ENCODE peak calls at places on chromosomes 6 and 20, in seven cellular contexts. C is H7; N is NCI-H2029; B is endodermal cell; D is activated effector memory CD4-positive, alpha-beta T cell treated with Interleukin-2 at 50 U/mL for 16 hours; Q is WTC11; S is tibial nerve. Z is an unnamed sample.

GRCh38 chr20:63738687-63739128 is 868 bp upstream of the SLC2A4RG start:
- DNase-seq in D (peak), Q (peak), B (peak), N (no peak), S (peak), C (no peak), Z (no peak)

GRCh38 chr20:48904566-48905321 is 16.8 kb upstream of the ARFGEF2 start:
- DNase-seq in N (peak), D (peak), C (peak), S (peak), B (peak), Q (peak), Z (peak)

GRCh38 chr6:38012573-38012972 is 193.0 kb downstream of the ZFAND3 start:
- DNase-seq in N (no peak), B (no peak), D (no peak), S (no peak), C (peak), Q (peak), Z (no peak)

GRCh38 chr6:41780623-41781301 is at the start of gene PRICKLE4:
- DNase-seq in C (peak), B (peak), S (peak), Q (peak), D (no peak), N (peak), Z (no peak)

GRCh38 chr6:18022398-18023231 is 35.2 kb upstream of the KIF13A start:
- DNase-seq in B (peak), N (no peak), C (peak), Q (peak), S (no peak), D (no peak), Z (peak)

GRCh38 chr6:106199331-106199730 is 113.2 kb downstream of the PRDM1 start:
- DNase-seq in D (no peak), C (no peak), S (no peak), B (no peak), N (no peak), Q (no peak), Z (no peak)

GRCh38 chr6:147508073-147508870 is at the start of gene SAMD5:
- DNase-seq in Q (peak), B (peak), S (no peak), D (no peak), C (peak), N (no peak), Z (no peak)

GRCh38 chr6:42819803-42820508 is 38.1 kb downstream of the BICRAL start:
- DNase-seq in Q (no peak), N (peak), C (peak), D (no peak), S (no peak), B (peak), Z (no peak)

GRCh38 chr6:148336901-148337300 is 5.7 kb upstream of the SASH1 start:
- DNase-seq in D (no peak), N (no peak), B (no peak), C (no peak), Q (no peak), S (no peak), Z (no peak)

GRCh38 chr6:85464722-85465150 is 14.9 kb downstream of the NT5E start:
- DNase-seq in N (no peak), Q (no peak), D (no peak), B (peak), S (no peak), C (no peak), Z (no peak)

GRCh38 chr6:14584450-14584849 is 466.9 kb downstream of the CD83 start:
- DNase-seq in S (no peak), C (no peak), D (no peak), N (no peak), B (no peak), Q (no peak), Z (no peak)

GRCh38 chr6:154460306-154461071 is 50.0 kb downstream of the CNKSR3 start:
- DNase-seq in B (no peak), C (no peak), Q (no peak), S (no peak), D (no peak), N (no peak), Z (no peak)

GRCh38 chr20:22711981-22712755 is 127.8 kb upstream of the FOXA2 start:
- DNase-seq in D (no peak), B (no peak), Q (no peak), S (no peak), N (no peak), C (no peak), Z (no peak)

GRCh38 chr20:20139403-20139802 is 87.1 kb downstream of the CFAP61 start:
- DNase-seq in C (no peak), D (no peak), N (no peak), S (no peak), B (no peak), Q (no peak), Z (no peak)

GRCh38 chr6:7542065-7542877 is 800 bp downstream of the DSP start:
- DNase-seq in S (no peak), C (peak), Q (peak), N (peak), D (no peak), B (peak), Z (no peak)

Z was measured in iPS DF 6.9.